ENCODE peak calls at places on chromosome 21, in seven cellular contexts. One of them, this sample, is unnamed.

GRCh38 chr21:33948096-33948950 is 32.7 kb upstream of the ATP5PO start:
- DNase-seq in iPS-NIHi11: peak
- DNase-seq in GM20000: peak
- DNase-seq in activated naive CD4-positive, alpha-beta T cell: no peak
- DNase-seq in T-helper 9 cell: peak
- DNase-seq in fibroblast of lung: peak
- DNase-seq in RWPE1: peak
- DNase-seq in this sample: peak

GRCh38 chr21:26177187-26177586 is 6.6 kb upstream of the APP start:
- DNase-seq in iPS-NIHi11: no peak
- DNase-seq in GM20000: no peak
- DNase-seq in activated naive CD4-positive, alpha-beta T cell: no peak
- DNase-seq in T-helper 9 cell: no peak
- DNase-seq in fibroblast of lung: peak
- DNase-seq in RWPE1: no peak
- DNase-seq in this sample: no peak

GRCh38 chr21:42061866-42062542 is 9.1 kb upstream of the UMODL1 start:
- DNase-seq in iPS-NIHi11: no peak
- DNase-seq in GM20000: no peak
- DNase-seq in activated naive CD4-positive, alpha-beta T cell: no peak
- DNase-seq in T-helper 9 cell: peak
- DNase-seq in fibroblast of lung: no peak
- DNase-seq in RWPE1: no peak
- DNase-seq in this sample: no peak

GRCh38 chr21:25183577-25183976 is 423.7 kb downstream of the MRPL39 start:
- DNase-seq in iPS-NIHi11: no peak
- DNase-seq in GM20000: no peak
- DNase-seq in activated naive CD4-positive, alpha-beta T cell: no peak
- DNase-seq in T-helper 9 cell: no peak
- DNase-seq in fibroblast of lung: no peak
- DNase-seq in RWPE1: no peak
- DNase-seq in this sample: no peak

GRCh38 chr21:44612029-44612486 is at the start of gene KRTAP10-8:
- DNase-seq in iPS-NIHi11: no peak
- DNase-seq in GM20000: no peak
- DNase-seq in activated naive CD4-positive, alpha-beta T cell: no peak
- DNase-seq in T-helper 9 cell: no peak
- DNase-seq in fibroblast of lung: no peak
- DNase-seq in RWPE1: no peak
- DNase-seq in this sample: no peak

GRCh38 chr21:19547951-19548635 is 1144.5 kb upstream of the TMPRSS15 start:
- DNase-seq in iPS-NIHi11: no peak
- DNase-seq in GM20000: no peak
- DNase-seq in activated naive CD4-positive, alpha-beta T cell: no peak
- DNase-seq in T-helper 9 cell: no peak
- DNase-seq in fibroblast of lung: no peak
- DNase-seq in RWPE1: no peak
- DNase-seq in this sample: no peak

GRCh38 chr21:44773291-44773932 is 28.2 kb downstream of the UBE2G2 start:
- DNase-seq in iPS-NIHi11: no peak
- DNase-seq in GM20000: no peak
- DNase-seq in activated naive CD4-positive, alpha-beta T cell: no peak
- DNase-seq in T-helper 9 cell: no peak
- DNase-seq in fibroblast of lung: no peak
- DNase-seq in RWPE1: no peak
- DNase-seq in this sample: no peak

GRCh38 chr21:42463861-42464515 is 32.0 kb downstream of the RSPH1 start:
- DNase-seq in iPS-NIHi11: no peak
- DNase-seq in GM20000: no peak
- DNase-seq in activated naive CD4-positive, alpha-beta T cell: no peak
- DNase-seq in T-helper 9 cell: peak
- DNase-seq in fibroblast of lung: peak
- DNase-seq in RWPE1: peak
- DNase-seq in this sample: peak

GRCh38 chr21:35375115-35375514 is 326.0 kb upstream of the RUNX1 start:
- DNase-seq in iPS-NIHi11: no peak
- DNase-seq in GM20000: no peak
- DNase-seq in activated naive CD4-positive, alpha-beta T cell: no peak
- DNase-seq in T-helper 9 cell: no peak
- DNase-seq in fibroblast of lung: peak
- DNase-seq in RWPE1: peak
- DNase-seq in this sample: peak

GRCh38 chr21:35201799-35202198 is 152.7 kb upstream of the RUNX1 start:
- DNase-seq in iPS-NIHi11: no peak
- DNase-seq in GM20000: no peak
- DNase-seq in activated naive CD4-positive, alpha-beta T cell: no peak
- DNase-seq in T-helper 9 cell: no peak
- DNase-seq in fibroblast of lung: no peak
- DNase-seq in RWPE1: no peak
- DNase-seq in this sample: no peak

GRCh38 chr21:42991992-42992740 is 17.8 kb downstream of the PKNOX1 start:
- DNase-seq in iPS-NIHi11: peak
- DNase-seq in GM20000: no peak
- DNase-seq in activated naive CD4-positive, alpha-beta T cell: no peak
- DNase-seq in T-helper 9 cell: no peak
- DNase-seq in fibroblast of lung: peak
- DNase-seq in RWPE1: peak
- DNase-seq in this sample: peak

GRCh38 chr21:8994640-8995511 is 1526.5 kb upstream of the TPTE start:
- DNase-seq in iPS-NIHi11: no peak
- DNase-seq in GM20000: no peak
- DNase-seq in activated naive CD4-positive, alpha-beta T cell: no peak
- DNase-seq in T-helper 9 cell: no peak
- DNase-seq in fibroblast of lung: peak
- DNase-seq in RWPE1: no peak
- DNase-seq in this sample: no peak